ENCODE peak calls at places on chromosomes 11 and 22, in ten cellular contexts. X is IMR-90, M is transverse colon, P is prostate gland, K is GM12891, E is uterus, J is H54, Q is HCT116, I is A549, R is GM12878. Y is an unnamed sample.

GRCh38 chr11:118437046-118437735 is 899 bp downstream of the KMT2A start:
- DNase-seq in K (peak), Q (no peak), J (no peak), P (peak), E (peak), R (no peak), M (peak), I (peak), X (peak), Y (peak)

GRCh38 chr11:250740-251299 is 14.0 kb downstream of the PSMD13 start:
- DNase-seq in M (peak), R (no peak), P (peak), J (peak), Q (no peak), E (no peak), I (peak), X (peak), K (no peak), Y (peak)

GRCh38 chr11:128342511-128343133 is 244.7 kb downstream of the ETS1 start:
- DNase-seq in Q (no peak), X (peak), E (peak), I (peak), K (peak), R (peak), M (peak), J (no peak), P (no peak), Y (no peak)

GRCh38 chr11:92224394-92225205 is at the start of gene FAT3:
- DNase-seq in Q (no peak), X (peak), R (no peak), K (no peak), P (no peak), J (no peak), E (no peak), M (no peak), I (peak), Y (no peak)

GRCh38 chr22:19105867-19106802 is 16.1 kb downstream of the DGCR2 start:
- DNase-seq in J (no peak), K (no peak), Q (no peak), E (no peak), I (no peak), M (no peak), P (no peak), R (no peak), X (no peak), Y (peak)

GRCh38 chr22:32652609-32653008 is 148.9 kb upstream of the TIMP3 start:
- DNase-seq in R (no peak), J (no peak), Q (no peak), M (no peak), P (no peak), I (no peak), E (no peak), X (no peak), K (no peak), Y (no peak)

GRCh38 chr11:120137187-120137610 is 714 bp downstream of the TRIM29 start:
- DNase-seq in M (peak), J (no peak), R (no peak), P (peak), K (peak), E (no peak), I (no peak), X (no peak), Q (no peak), Y (no peak)

GRCh38 chr11:123580557-123581275 is 73.7 kb downstream of the SCN3B start:
- DNase-seq in K (peak), I (peak), P (peak), X (peak), Q (peak), J (peak), R (no peak), M (peak), E (peak), Y (peak)

GRCh38 chr11:73340164-73340563 is 32.1 kb downstream of the ARHGEF17 start:
- DNase-seq in M (no peak), J (no peak), Q (no peak), I (no peak), P (no peak), X (no peak), E (no peak), R (no peak), K (no peak), Y (no peak)

GRCh38 chr11:35553831-35554230 is 28.4 kb upstream of the PAMR1 start:
- DNase-seq in E (no peak), J (no peak), Q (no peak), R (no peak), P (no peak), M (no peak), X (peak), K (no peak), I (peak), Y (no peak)

GRCh38 chr11:117828641-117829368 is 4.3 kb upstream of the FXYD2 start:
- DNase-seq in M (peak), P (no peak), X (peak), R (no peak), I (peak), K (no peak), Q (no peak), J (no peak), E (peak), Y (peak)

GRCh38 chr11:13784441-13784840 is 116.0 kb downstream of the FAR1 start:
- DNase-seq in E (no peak), P (no peak), J (no peak), I (no peak), K (no peak), R (no peak), M (no peak), X (no peak), Q (no peak), Y (no peak)

GRCh38 chr22:36536717-36537116 is 7.8 kb upstream of the EIF3D start:
- DNase-seq in R (no peak), Q (no peak), K (no peak), M (no peak), I (no peak), P (no peak), X (no peak), J (no peak), E (no peak), Y (no peak)

GRCh38 chr22:33706100-33706499 is 214.2 kb downstream of the LARGE1 start:
- DNase-seq in P (no peak), X (no peak), I (no peak), Q (no peak), K (no peak), M (no peak), J (no peak), R (no peak), E (no peak), Y (no peak)

GRCh38 chr11:119055901-119056300 is 1.1 kb downstream of the HYOU1 start:
- DNase-seq in P (no peak), E (no peak), X (peak), Q (peak), J (no peak), I (peak), M (no peak), K (no peak), R (no peak), Y (peak)

GRCh38 chr11:46342237-46342636 is 5.0 kb upstream of the DGKZ start:
- DNase-seq in E (no peak), Q (no peak), I (no peak), X (no peak), P (no peak), R (no peak), J (no peak), M (no peak), K (no peak), Y (no peak)

GRCh38 chr11:17541330-17541885 is 2.8 kb downstream of the USH1C start:
- DNase-seq in X (no peak), I (no peak), M (peak), R (no peak), E (no peak), K (no peak), J (no peak), Q (no peak), P (no peak), Y (no peak)

GRCh38 chr22:37303821-37304274 is 21.5 kb downstream of the CYTH4 start:
- DNase-seq in X (peak), K (no peak), E (no peak), J (peak), Q (peak), P (no peak), R (no peak), I (peak), M (no peak), Y (no peak)

GRCh38 chr11:18329196-18329870 is 7.0 kb downstream of the GTF2H1 start:
- DNase-seq in E (no peak), X (no peak), I (peak), K (no peak), Q (no peak), P (no peak), R (no peak), M (no peak), J (no peak), Y (peak)

GRCh38 chr11:101014600-101015242 is 114.9 kb downstream of the PGR start:
- DNase-seq in Q (no peak), R (no peak), I (no peak), M (no peak), E (no peak), X (no peak), K (no peak), P (no peak), J (no peak), Y (no peak)

GRCh38 chr11:113184498-113184897 is 129.9 kb upstream of the TTC12 start:
- DNase-seq in R (no peak), X (peak), J (peak), E (peak), I (peak), K (no peak), Q (no peak), M (no peak), P (no peak), Y (no peak)

DNA sequence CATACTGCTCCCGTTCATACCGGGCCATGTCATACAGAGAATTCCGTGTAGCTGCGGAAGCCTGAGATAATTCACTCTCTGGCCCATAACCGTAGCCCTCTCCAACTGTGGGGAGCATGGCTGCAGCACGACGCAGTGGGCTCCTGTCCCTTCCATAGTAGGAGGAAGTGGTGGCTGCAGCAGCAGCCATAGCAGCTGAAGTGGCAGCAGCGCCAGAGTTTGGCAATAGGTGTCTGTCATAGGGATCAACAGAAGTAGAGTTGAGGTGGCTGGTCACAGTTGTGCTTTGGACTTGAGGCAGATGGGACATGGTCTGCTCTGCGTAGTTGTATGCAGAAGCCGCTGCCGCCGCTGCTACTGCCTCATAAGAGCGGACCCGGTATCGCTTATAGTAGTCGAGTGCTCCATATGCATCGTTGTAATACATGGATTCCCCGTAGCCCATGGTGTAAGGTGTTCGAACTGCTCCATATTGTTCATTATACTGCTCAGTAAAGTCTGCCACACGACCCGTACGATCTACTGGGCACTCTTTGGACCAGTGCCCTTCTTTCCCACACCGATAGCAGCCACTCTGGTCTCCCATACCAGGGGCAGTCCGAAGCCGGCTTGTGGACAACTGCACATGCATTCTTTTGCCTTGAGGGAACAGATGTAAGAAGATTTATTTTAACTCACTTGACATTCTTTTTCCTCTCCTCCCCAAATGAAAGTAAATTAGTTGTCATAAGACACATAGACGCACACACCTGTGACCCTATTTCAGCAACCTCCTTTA is 8.8 kb downstream of the RBM4B start:
- DNase-seq in I (no peak), K (no peak), J (no peak), R (no peak), Q (no peak), M (no peak), P (no peak), X (no peak), E (no peak), Y (no peak)
- TF ChIP-seq POLR2A in I (no peak), K (peak), J (no peak), R (peak), Q (no peak), M (no peak), P (no peak), X (no peak), E (no peak), Y (no peak)

DNA sequence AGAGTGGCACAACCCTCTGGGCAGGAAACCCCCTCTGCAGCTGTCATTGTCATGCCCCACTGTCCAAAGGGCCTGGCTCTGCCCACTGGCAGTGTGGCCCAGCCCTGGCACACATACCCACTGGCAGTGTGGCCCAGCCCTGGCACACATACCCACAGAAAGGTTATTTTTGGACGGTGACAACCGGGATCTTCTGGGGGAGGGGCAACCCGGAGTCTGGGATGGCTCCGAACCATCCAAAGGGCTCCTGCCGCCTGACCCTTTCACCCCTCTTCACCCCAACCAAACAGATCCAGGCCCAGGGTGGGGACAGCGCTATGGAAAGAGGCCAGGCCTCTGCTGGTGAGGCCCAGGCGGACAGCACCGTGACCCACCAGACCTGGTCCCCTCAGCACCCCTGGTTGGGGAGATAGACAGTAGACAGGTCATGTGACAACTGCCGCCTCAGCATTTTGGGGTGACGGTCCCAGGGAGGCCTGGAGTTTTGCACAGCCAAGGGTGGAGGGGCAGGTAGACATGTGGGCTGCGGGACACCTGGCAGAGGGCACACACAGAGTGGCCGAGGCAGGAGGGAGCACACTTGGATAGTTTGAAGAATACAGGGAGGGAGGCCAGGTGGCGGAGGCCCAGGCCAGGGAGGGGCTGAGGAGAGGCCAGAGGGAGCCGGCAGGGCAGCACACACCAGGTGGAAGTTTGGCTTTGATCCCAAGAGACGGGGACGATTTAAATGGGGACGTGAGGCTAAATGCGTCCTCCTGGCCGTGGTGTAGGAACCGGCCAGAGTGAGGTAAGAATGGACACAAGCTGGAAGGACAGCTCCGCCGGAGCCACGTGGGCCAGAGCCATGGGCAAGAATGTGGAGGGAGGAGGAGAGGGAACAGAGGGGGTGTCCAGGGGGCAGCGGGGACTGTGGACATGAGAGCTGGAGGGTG is 2.9 kb downstream of the MAPK12 start:
- DNase-seq in E (no peak), M (no peak), P (no peak), X (no peak), K (no peak), Q (no peak), I (no peak), R (no peak), J (no peak), Y (no peak)
- TF ChIP-seq POLR2A in E (no peak), M (no peak), P (no peak), X (no peak), K (no peak), Q (no peak), I (no peak), R (no peak), J (no peak), Y (no peak)

GRCh38 chr22:20949698-20950183 is 17.3 kb upstream of the AIFM3 start:
- DNase-seq in P (no peak), E (no peak), I (no peak), M (no peak), X (no peak), R (no peak), J (no peak), K (no peak), Q (no peak), Y (no peak)

GRCh38 chr22:20951932-20952380 is 15.1 kb upstream of the AIFM3 start:
- DNase-seq in J (no peak), M (peak), Q (no peak), X (no peak), E (no peak), R (no peak), K (no peak), P (no peak), I (no peak), Y (no peak)

GRCh38 chr22:20953342-20953608 is 13.8 kb upstream of the AIFM3 start:
- DNase-seq in J (no peak), Q (no peak), P (no peak), R (no peak), E (no peak), K (no peak), I (no peak), X (no peak), M (no peak), Y (no peak)

GRCh38 chr22:20952544-20953341 is 14.3 kb upstream of the AIFM3 start:
- DNase-seq in P (peak), M (peak), K (no peak), E (no peak), X (no peak), R (no peak), I (no peak), Q (no peak), J (no peak), Y (no peak)

GRCh38 chr22:20951151-20951931 is 15.7 kb upstream of the AIFM3 start:
- DNase-seq in I (no peak), X (no peak), M (no peak), J (no peak), K (no peak), Q (no peak), E (no peak), P (no peak), R (no peak), Y (no peak)
- TF ChIP-seq POLR2A in I (no peak), X (no peak), M (no peak), J (no peak), K (no peak), Q (no peak), E (no peak), P (no peak), R (no peak), Y (no peak)

GRCh38 chr22:25130462-25130861 is 69.2 kb upstream of the CRYBB3 start:
- DNase-seq in Q (no peak), X (no peak), E (no peak), R (no peak), J (no peak), K (no peak), P (no peak), I (no peak), M (peak), Y (no peak)

GRCh38 chr22:25134451-25134850 is 65.2 kb upstream of the CRYBB3 start:
- DNase-seq in Q (no peak), J (no peak), P (peak), X (no peak), R (no peak), M (peak), K (no peak), I (no peak), E (no peak), Y (no peak)

GRCh38 chr22:25131198-25131887 is 68.3 kb upstream of the CRYBB3 start:
- DNase-seq in J (no peak), E (no peak), K (no peak), I (no peak), Q (no peak), M (peak), P (no peak), X (no peak), R (no peak), Y (no peak)

GRCh38 chr22:25136953-25137576 is 62.6 kb upstream of the CRYBB3 start:
- DNase-seq in X (no peak), P (no peak), M (no peak), E (no peak), K (no peak), Q (no peak), R (no peak), I (no peak), J (no peak), Y (no peak)

GRCh38 chr22:25134028-25134427 is 65.6 kb upstream of the CRYBB3 start:
- DNase-seq in M (peak), K (no peak), P (peak), X (no peak), Q (no peak), I (no peak), E (no peak), R (no peak), J (no peak), Y (no peak)
- TF ChIP-seq POLR2A in M (peak), K (no peak), P (no peak), X (no peak), Q (no peak), I (no peak), E (no peak), R (no peak), J (no peak), Y (no peak)

DNA sequence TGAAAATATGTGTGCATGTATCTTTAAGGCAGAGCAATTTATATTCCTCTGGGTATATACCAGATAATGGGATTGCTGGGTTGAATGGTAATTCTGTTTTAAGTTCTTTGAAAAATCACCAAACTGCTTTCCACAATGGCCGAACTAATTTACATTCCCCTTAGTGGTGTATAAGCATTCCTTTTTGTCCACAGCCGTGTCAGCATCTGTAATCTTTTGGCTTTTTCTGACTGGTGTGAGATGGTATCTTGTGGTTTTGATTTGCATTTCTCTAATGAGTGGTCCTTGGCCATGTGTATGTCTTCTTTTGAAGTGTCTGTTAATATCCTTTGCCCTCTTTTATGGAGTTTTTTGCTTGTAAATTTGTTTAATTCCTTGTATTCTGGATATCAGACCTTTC is 24.3 kb downstream of the CCDC15 start:
- DNase-seq in I (no peak), Q (no peak), K (no peak), P (no peak), R (no peak), J (no peak), X (no peak), M (no peak), E (no peak), Y (no peak)
- TF ChIP-seq POLR2A in I (no peak), Q (no peak), K (no peak), P (no peak), R (no peak), J (no peak), X (no peak), M (no peak), E (no peak), Y (no peak)

DNA sequence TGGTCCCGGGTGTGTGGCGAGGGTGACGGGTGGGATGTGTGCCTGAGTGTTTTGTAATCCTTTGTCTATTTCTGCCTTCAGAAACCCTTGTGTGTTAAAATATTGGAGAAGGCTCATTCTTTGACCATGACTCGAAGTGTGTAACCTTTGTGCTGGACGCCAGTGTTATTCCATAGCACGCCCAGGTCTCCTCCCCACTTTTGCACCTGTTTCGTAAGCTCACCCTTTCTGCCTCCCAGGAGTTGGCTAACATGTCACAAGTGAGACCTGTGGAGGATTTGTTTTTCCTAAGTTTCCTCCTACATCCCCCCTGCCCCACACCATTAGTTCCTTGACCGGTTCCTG is 382 bp downstream of the C11orf54 start:
- DNase-seq in P (peak), Q (no peak), R (no peak), M (peak), I (peak), J (peak), K (no peak), X (peak), E (peak), Y (peak)
- TF ChIP-seq POLR2A in P (no peak), Q (no peak), R (no peak), M (no peak), I (no peak), J (no peak), K (no peak), X (no peak), E (no peak), Y (no peak)

DNA sequence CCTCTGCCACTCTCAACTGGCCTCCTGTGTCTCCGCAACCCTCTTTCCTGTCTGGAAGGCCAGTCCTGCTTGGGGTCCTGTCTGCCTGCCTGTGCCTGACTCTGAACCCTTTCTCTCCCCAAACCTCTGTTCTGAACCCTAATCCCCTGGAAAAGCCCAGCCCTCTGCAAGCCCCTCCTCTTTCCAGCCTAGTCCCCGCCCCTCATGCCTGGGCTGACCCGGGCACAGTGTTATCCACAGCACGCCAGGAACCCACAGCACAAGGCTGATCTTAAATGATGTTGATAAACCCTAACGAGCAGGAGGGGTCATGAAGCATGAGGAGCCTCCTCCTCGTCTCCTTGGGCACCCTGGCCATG is at the start of gene IFITM10:
- DNase-seq in Q (no peak), I (no peak), K (no peak), X (no peak), M (peak), J (peak), E (no peak), P (no peak), R (no peak), Y (peak)
- TF ChIP-seq POLR2A in Q (no peak), I (no peak), K (no peak), X (no peak), M (no peak), J (peak), E (no peak), P (peak), R (no peak), Y (peak)

Y was measured in erythroblast.